ENCODE peak calls at places on chromosomes 13 and 19, in seven cellular contexts. One of them, this sample, is unnamed.

GRCh38 chr19:3586124-3586626 is 897 bp downstream of the GIPC3 start:
- DNase-seq in thoracic aorta: no peak
- DNase-seq in RWPE1: no peak
- DNase-seq in cardiac muscle cell: no peak
- DNase-seq in activated CD8-positive, alpha-beta T cell treated with anti-CD3 and anti-CD28 coated beads for 36 hours: peak
- DNase-seq in AG10803: no peak
- DNase-seq in H9: peak
- DNase-seq in this sample: no peak

GRCh38 chr19:2244486-2244885 is 4.6 kb upstream of the AMH start:
- DNase-seq in thoracic aorta: no peak
- DNase-seq in RWPE1: no peak
- DNase-seq in cardiac muscle cell: no peak
- DNase-seq in activated CD8-positive, alpha-beta T cell treated with anti-CD3 and anti-CD28 coated beads for 36 hours: no peak
- DNase-seq in AG10803: no peak
- DNase-seq in H9: no peak
- DNase-seq in this sample: no peak

GRCh38 chr19:12948597-12949362 is 3.1 kb downstream of the RAD23A start:
- DNase-seq in thoracic aorta: no peak
- DNase-seq in RWPE1: no peak
- DNase-seq in cardiac muscle cell: no peak
- DNase-seq in activated CD8-positive, alpha-beta T cell treated with anti-CD3 and anti-CD28 coated beads for 36 hours: no peak
- DNase-seq in AG10803: no peak
- DNase-seq in H9: no peak
- DNase-seq in this sample: no peak

GRCh38 chr19:47416667-47417033 is 2.7 kb downstream of the MEIS3 start:
- DNase-seq in thoracic aorta: no peak
- DNase-seq in RWPE1: no peak
- DNase-seq in cardiac muscle cell: no peak
- DNase-seq in activated CD8-positive, alpha-beta T cell treated with anti-CD3 and anti-CD28 coated beads for 36 hours: no peak
- DNase-seq in AG10803: no peak
- DNase-seq in H9: no peak
- DNase-seq in this sample: no peak

GRCh38 chr13:36347826-36348225 is 1.6 kb upstream of the SPART start:
- DNase-seq in thoracic aorta: no peak
- DNase-seq in RWPE1: no peak
- DNase-seq in cardiac muscle cell: no peak
- DNase-seq in activated CD8-positive, alpha-beta T cell treated with anti-CD3 and anti-CD28 coated beads for 36 hours: no peak
- DNase-seq in AG10803: no peak
- DNase-seq in H9: no peak
- DNase-seq in this sample: no peak

GRCh38 chr13:55602784-55603183 is 1537.9 kb upstream of the PRR20A start:
- DNase-seq in thoracic aorta: no peak
- DNase-seq in RWPE1: no peak
- DNase-seq in cardiac muscle cell: no peak
- DNase-seq in activated CD8-positive, alpha-beta T cell treated with anti-CD3 and anti-CD28 coated beads for 36 hours: no peak
- DNase-seq in AG10803: no peak
- DNase-seq in H9: no peak
- DNase-seq in this sample: no peak

GRCh38 chr13:46905249-46905648 is 8.4 kb upstream of the HTR2A start:
- DNase-seq in thoracic aorta: no peak
- DNase-seq in RWPE1: no peak
- DNase-seq in cardiac muscle cell: peak
- DNase-seq in activated CD8-positive, alpha-beta T cell treated with anti-CD3 and anti-CD28 coated beads for 36 hours: no peak
- DNase-seq in AG10803: peak
- DNase-seq in H9: no peak
- DNase-seq in this sample: no peak

GRCh38 chr19:49362048-49362925 is at the start of gene TEAD2:
- DNase-seq in thoracic aorta: no peak
- DNase-seq in RWPE1: peak
- DNase-seq in cardiac muscle cell: peak
- DNase-seq in activated CD8-positive, alpha-beta T cell treated with anti-CD3 and anti-CD28 coated beads for 36 hours: peak
- DNase-seq in AG10803: peak
- DNase-seq in H9: peak
- DNase-seq in this sample: peak

GRCh38 chr13:98869408-98870090 is 108.3 kb downstream of the DOCK9 start:
- DNase-seq in thoracic aorta: no peak
- DNase-seq in RWPE1: no peak
- DNase-seq in cardiac muscle cell: peak
- DNase-seq in activated CD8-positive, alpha-beta T cell treated with anti-CD3 and anti-CD28 coated beads for 36 hours: no peak
- DNase-seq in AG10803: no peak
- DNase-seq in H9: no peak
- DNase-seq in this sample: peak
- TF ChIP-seq CTCF in thoracic aorta: no peak
- TF ChIP-seq CTCF in RWPE1: no peak
- TF ChIP-seq CTCF in cardiac muscle cell: no peak
- TF ChIP-seq CTCF in activated CD8-positive, alpha-beta T cell treated with anti-CD3 and anti-CD28 coated beads for 36 hours: peak
- TF ChIP-seq CTCF in AG10803: peak
- TF ChIP-seq CTCF in H9: peak
- TF ChIP-seq CTCF in this sample: peak

GRCh38 chr19:42199440-42200115 is 17.9 kb downstream of the DEDD2 start:
- DNase-seq in thoracic aorta: no peak
- DNase-seq in RWPE1: peak
- DNase-seq in cardiac muscle cell: no peak
- DNase-seq in activated CD8-positive, alpha-beta T cell treated with anti-CD3 and anti-CD28 coated beads for 36 hours: peak
- DNase-seq in AG10803: no peak
- DNase-seq in H9: peak
- DNase-seq in this sample: peak
- TF ChIP-seq CTCF in thoracic aorta: no peak
- TF ChIP-seq CTCF in RWPE1: peak
- TF ChIP-seq CTCF in cardiac muscle cell: no peak
- TF ChIP-seq CTCF in activated CD8-positive, alpha-beta T cell treated with anti-CD3 and anti-CD28 coated beads for 36 hours: peak
- TF ChIP-seq CTCF in AG10803: no peak
- TF ChIP-seq CTCF in H9: peak
- TF ChIP-seq CTCF in this sample: peak

GRCh38 chr19:56191115-56191514 is 6.5 kb downstream of the ZSCAN5B start:
- DNase-seq in thoracic aorta: no peak
- DNase-seq in RWPE1: no peak
- DNase-seq in cardiac muscle cell: no peak
- DNase-seq in activated CD8-positive, alpha-beta T cell treated with anti-CD3 and anti-CD28 coated beads for 36 hours: no peak
- DNase-seq in AG10803: no peak
- DNase-seq in H9: no peak
- DNase-seq in this sample: no peak
- TF ChIP-seq CTCF in thoracic aorta: no peak
- TF ChIP-seq CTCF in RWPE1: no peak
- TF ChIP-seq CTCF in cardiac muscle cell: no peak
- TF ChIP-seq CTCF in activated CD8-positive, alpha-beta T cell treated with anti-CD3 and anti-CD28 coated beads for 36 hours: no peak
- TF ChIP-seq CTCF in AG10803: no peak
- TF ChIP-seq CTCF in H9: peak
- TF ChIP-seq CTCF in this sample: no peak

DNA sequence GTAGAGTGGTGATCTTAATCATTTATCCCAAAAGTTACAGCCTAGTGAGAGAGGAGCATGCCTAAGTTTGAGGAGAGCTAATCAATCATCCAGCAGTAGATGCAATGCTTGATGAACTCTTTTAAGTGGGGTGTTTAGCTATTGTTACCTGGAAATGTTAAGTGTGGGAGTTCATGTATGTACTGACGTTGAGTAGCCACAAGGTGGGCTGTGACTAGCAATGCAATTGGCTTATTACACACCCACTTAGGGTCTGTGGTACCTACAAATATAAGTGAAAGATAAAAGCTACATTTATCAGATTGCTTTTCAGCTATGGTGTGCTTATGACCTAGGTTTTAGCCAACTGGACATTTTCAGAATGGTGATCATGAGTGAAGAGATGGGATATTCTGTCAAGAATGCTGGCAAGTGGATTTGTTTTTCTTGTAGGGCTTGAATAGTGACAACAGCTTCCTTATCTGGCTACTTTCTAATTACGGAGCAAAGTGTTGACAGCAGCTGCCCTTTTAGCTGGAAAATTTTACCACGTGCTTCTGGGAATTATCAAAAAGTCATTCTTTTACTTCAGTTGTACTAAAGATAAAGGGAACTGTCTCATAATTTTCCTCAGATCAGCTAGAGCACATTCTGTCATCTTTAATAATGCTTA is 170.6 kb downstream of the POSTN start:
- DNase-seq in thoracic aorta: no peak
- DNase-seq in RWPE1: no peak
- DNase-seq in cardiac muscle cell: peak
- DNase-seq in activated CD8-positive, alpha-beta T cell treated with anti-CD3 and anti-CD28 coated beads for 36 hours: no peak
- DNase-seq in AG10803: no peak
- DNase-seq in H9: no peak
- DNase-seq in this sample: no peak
- TF ChIP-seq CTCF in thoracic aorta: no peak
- TF ChIP-seq CTCF in RWPE1: no peak
- TF ChIP-seq CTCF in cardiac muscle cell: no peak
- TF ChIP-seq CTCF in activated CD8-positive, alpha-beta T cell treated with anti-CD3 and anti-CD28 coated beads for 36 hours: no peak
- TF ChIP-seq CTCF in AG10803: no peak
- TF ChIP-seq CTCF in H9: peak
- TF ChIP-seq CTCF in this sample: no peak

GRCh38 chr13:41809962-41810361 is 150.9 kb downstream of the VWA8 start:
- DNase-seq in thoracic aorta: no peak
- DNase-seq in RWPE1: no peak
- DNase-seq in cardiac muscle cell: no peak
- DNase-seq in activated CD8-positive, alpha-beta T cell treated with anti-CD3 and anti-CD28 coated beads for 36 hours: no peak
- DNase-seq in AG10803: no peak
- DNase-seq in H9: no peak
- DNase-seq in this sample: no peak
- TF ChIP-seq CTCF in thoracic aorta: no peak
- TF ChIP-seq CTCF in RWPE1: no peak
- TF ChIP-seq CTCF in cardiac muscle cell: no peak
- TF ChIP-seq CTCF in activated CD8-positive, alpha-beta T cell treated with anti-CD3 and anti-CD28 coated beads for 36 hours: no peak
- TF ChIP-seq CTCF in AG10803: no peak
- TF ChIP-seq CTCF in H9: no peak
- TF ChIP-seq CTCF in this sample: no peak

GRCh38 chr19:16328824-16329482 is 4.3 kb downstream of the KLF2 start:
- DNase-seq in thoracic aorta: no peak
- DNase-seq in RWPE1: no peak
- DNase-seq in cardiac muscle cell: no peak
- DNase-seq in activated CD8-positive, alpha-beta T cell treated with anti-CD3 and anti-CD28 coated beads for 36 hours: peak
- DNase-seq in AG10803: peak
- DNase-seq in H9: no peak
- DNase-seq in this sample: no peak
- TF ChIP-seq CTCF in thoracic aorta: no peak
- TF ChIP-seq CTCF in RWPE1: no peak
- TF ChIP-seq CTCF in cardiac muscle cell: peak
- TF ChIP-seq CTCF in activated CD8-positive, alpha-beta T cell treated with anti-CD3 and anti-CD28 coated beads for 36 hours: peak
- TF ChIP-seq CTCF in AG10803: peak
- TF ChIP-seq CTCF in H9: no peak
- TF ChIP-seq CTCF in this sample: no peak

GRCh38 chr13:76164290-76164689 is 528.2 kb downstream of the LMO7 start:
- DNase-seq in thoracic aorta: no peak
- DNase-seq in RWPE1: no peak
- DNase-seq in cardiac muscle cell: no peak
- DNase-seq in activated CD8-positive, alpha-beta T cell treated with anti-CD3 and anti-CD28 coated beads for 36 hours: no peak
- DNase-seq in AG10803: peak
- DNase-seq in H9: no peak
- DNase-seq in this sample: peak
- TF ChIP-seq CTCF in thoracic aorta: no peak
- TF ChIP-seq CTCF in RWPE1: no peak
- TF ChIP-seq CTCF in cardiac muscle cell: no peak
- TF ChIP-seq CTCF in activated CD8-positive, alpha-beta T cell treated with anti-CD3 and anti-CD28 coated beads for 36 hours: no peak
- TF ChIP-seq CTCF in AG10803: no peak
- TF ChIP-seq CTCF in H9: no peak
- TF ChIP-seq CTCF in this sample: no peak

DNA sequence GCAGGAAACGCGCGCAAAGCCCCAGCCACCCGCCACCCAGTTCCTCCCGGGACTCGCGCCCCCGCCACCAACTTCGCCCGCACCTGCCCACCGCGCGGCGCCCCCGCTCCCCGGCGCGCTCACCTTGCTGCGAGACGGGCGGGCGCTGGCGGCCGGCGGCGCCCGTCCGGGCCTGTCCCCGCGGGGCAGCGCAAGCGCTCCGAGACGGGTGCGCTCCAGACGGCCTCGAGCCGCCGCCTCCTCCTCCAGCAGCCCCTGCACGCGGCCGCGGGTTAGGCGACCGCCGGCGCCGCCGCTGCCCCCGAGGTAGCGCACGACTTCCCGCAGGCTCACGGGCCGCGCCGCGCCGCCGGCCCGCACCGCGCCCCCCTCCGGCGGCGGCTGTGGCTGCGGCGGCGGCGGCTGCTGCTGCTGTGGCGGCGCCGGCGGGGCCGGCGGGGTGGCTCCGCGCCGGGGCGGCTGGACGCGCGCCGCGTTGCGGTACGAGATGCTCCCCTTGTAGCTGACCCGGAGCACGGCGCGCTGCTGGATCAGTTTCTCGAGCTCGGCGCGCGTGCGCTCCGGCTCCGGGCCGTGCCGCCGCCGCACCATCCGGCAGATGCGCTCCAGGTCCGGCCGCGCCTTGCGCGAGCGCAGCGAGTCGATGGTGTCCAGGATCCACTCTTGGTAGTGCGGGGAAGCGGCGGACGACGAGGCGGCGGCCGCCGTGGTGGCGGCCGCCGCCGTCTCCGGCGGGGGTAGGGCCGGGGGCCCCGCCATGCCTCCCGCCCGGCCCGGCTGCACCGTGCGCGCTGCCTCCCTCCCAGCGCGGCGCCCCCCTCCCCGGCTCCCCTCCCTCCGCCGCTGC is 666 bp downstream of the SAMD1 start:
- DNase-seq in thoracic aorta: no peak
- DNase-seq in RWPE1: peak
- DNase-seq in cardiac muscle cell: peak
- DNase-seq in activated CD8-positive, alpha-beta T cell treated with anti-CD3 and anti-CD28 coated beads for 36 hours: peak
- DNase-seq in AG10803: peak
- DNase-seq in H9: no peak
- DNase-seq in this sample: peak
- TF ChIP-seq CTCF in thoracic aorta: no peak
- TF ChIP-seq CTCF in RWPE1: peak
- TF ChIP-seq CTCF in cardiac muscle cell: no peak
- TF ChIP-seq CTCF in activated CD8-positive, alpha-beta T cell treated with anti-CD3 and anti-CD28 coated beads for 36 hours: no peak
- TF ChIP-seq CTCF in AG10803: no peak
- TF ChIP-seq CTCF in H9: peak
- TF ChIP-seq CTCF in this sample: no peak

This sample was measured in MCF 10A.